ENCODE peak calls at places on chromosomes 11 and 22, in five cellular contexts. H is astrocyte; V is NCI-H1417 treated with DMSO at 0.1 percent for 48 hours; L is activated CD4-positive, alpha-beta T cell treated with anti-CD3 and anti-CD28 coated beads, Interleukin-2, amount 50 U/mL, for 24 hours; A is A172. I is an unnamed sample.

GRCh38 chr22:49951001-49951677 is 9.4 kb upstream of the PIM3 start:
- DNase-seq in H (no peak), V (no peak), L (no peak), A (no peak), I (no peak)

GRCh38 chr11:117145393-117145761 is 1.3 kb downstream of the PAFAH1B2 start:
- DNase-seq in H (peak; percentile 38), V (no peak), L (no peak), A (peak; percentile 26), I (no peak)

GRCh38 chr11:10116588-10116987 is 177.4 kb downstream of the SBF2 start:
- DNase-seq in H (no peak), V (no peak), L (no peak), A (no peak), I (no peak)

GRCh38 chr11:57434640-57435546 is 8.0 kb upstream of the SLC43A3 start:
- DNase-seq in H (peak; percentile 90), V (no peak), L (no peak), A (peak; percentile 57), I (no peak)

GRCh38 chr11:1087961-1088926 is 13.6 kb downstream of the MUC2 start:
- DNase-seq in H (no peak), V (no peak), L (no peak), A (no peak), I (no peak)

GRCh38 chr11:102254047-102254446 is 63.2 kb upstream of the BIRC3 start:
- DNase-seq in H (no peak), V (no peak), L (no peak), A (no peak), I (no peak)

GRCh38 chr22:23203452-23204124 is 23.3 kb downstream of the BCR start:
- DNase-seq in H (no peak), V (no peak), L (no peak), A (no peak), I (no peak)

GRCh38 chr11:77801477-77801876 is 19.0 kb downstream of the RSF1 start:
- DNase-seq in H (no peak), V (no peak), L (no peak), A (no peak), I (no peak)

GRCh38 chr11:19428206-19429001 is 187.7 kb upstream of the E2F8 start:
- DNase-seq in H (no peak), V (no peak), L (no peak), A (peak; percentile 59), I (no peak)

GRCh38 chr22:46076651-46077339 is 73.5 kb upstream of the PPARA start:
- DNase-seq in H (peak; percentile 83), V (no peak), L (no peak), A (no peak), I (no peak)

GRCh38 chr11:73237471-73238290 is 19.6 kb downstream of the P2RY2 start:
- DNase-seq in H (no peak), V (no peak), L (no peak), A (peak; percentile 32), I (no peak)

GRCh38 chr11:14059491-14059890 is 97.0 kb downstream of the SPON1 start:
- DNase-seq in H (no peak), V (no peak), L (no peak), A (no peak), I (no peak)

I was measured in GM18507.